ENCODE peak calls at places on chromosomes 11 and 22, in four cellular contexts. A, S, C and Y are unnamed samples.

GRCh38 chr11:64086263-64086938 is 50.7 kb downstream of the FLRT1 start:
- DNase-seq in S (no peak), A (peak; percentile 40), C (no peak), Y (no peak)

GRCh38 chr11:7524831-7525230 is 11.0 kb downstream of the PPFIBP2 start:
- DNase-seq in C (no peak), A (no peak), S (no peak), Y (no peak)

GRCh38 chr11:7501894-7502293 is 11.9 kb upstream of the PPFIBP2 start:
- DNase-seq in S (no peak), C (no peak), A (no peak), Y (no peak)

GRCh38 chr22:49235463-49236300 is 592.0 kb downstream of the BRD1 start:
- DNase-seq in A (no peak), S (peak; percentile 4), C (no peak), Y (no peak)

GRCh38 chr11:134514354-134514951 is 102.4 kb upstream of the B3GAT1 start:
- DNase-seq in A (no peak), S (no peak), C (no peak), Y (no peak)

GRCh38 chr22:44426981-44427380 is 71.1 kb downstream of the RTL6 start:
- DNase-seq in C (no peak), A (no peak), S (no peak), Y (peak; percentile 20)

GRCh38 chr11:12724301-12725046 is 50.3 kb downstream of the TEAD1 start:
- DNase-seq in A (peak; percentile 41), S (peak; percentile 87), C (no peak), Y (peak; percentile 70)

GRCh38 chr11:128694618-128695481 is 978 bp downstream of the FLI1 start:
- DNase-seq in S (no peak), A (peak; percentile 49), C (no peak), Y (peak; percentile 80)

GRCh38 chr11:84673753-84674152 is 953.4 kb downstream of the DLG2 start:
- DNase-seq in A (no peak), S (no peak), C (no peak), Y (no peak)

GRCh38 chr22:30078320-30079311 is 1.6 kb upstream of the HORMAD2 start:
- DNase-seq in C (peak; percentile 11), S (no peak), A (no peak), Y (no peak)

GRCh38 chr22:30079952-30080533 is at the start of gene HORMAD2:
- DNase-seq in S (no peak), A (peak; percentile 9), C (no peak), Y (no peak)

GRCh38 chr22:30074994-30075393 is 5.3 kb upstream of the HORMAD2 start:
- DNase-seq in S (no peak), C (no peak), A (no peak), Y (no peak)

GRCh38 chr22:30074147-30074546 is 6.1 kb upstream of the HORMAD2 start:
- DNase-seq in A (no peak), S (no peak), C (no peak), Y (no peak)

DNA sequence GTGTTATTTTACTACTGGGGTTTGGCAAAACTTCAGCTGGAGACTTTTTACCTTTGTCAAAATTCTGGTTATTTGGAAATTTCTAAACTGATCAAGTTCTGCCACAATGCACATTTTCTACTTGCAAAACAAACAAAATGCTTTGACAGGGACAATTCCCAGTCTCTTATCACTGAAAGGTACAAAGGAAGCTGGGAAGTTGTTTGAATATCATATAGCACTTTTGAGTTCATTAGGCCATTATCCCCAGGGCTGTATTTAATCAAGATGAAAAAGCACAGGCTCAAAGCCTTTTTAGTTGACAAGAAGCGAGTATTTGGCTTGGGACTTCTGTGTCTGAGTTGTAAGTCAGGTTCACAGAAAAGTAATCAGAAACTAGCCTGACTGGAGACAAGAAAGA is 3.0 kb upstream of the HORMAD2 start:
- DNase-seq in A (no peak), S (no peak), C (no peak), Y (no peak)
- H3K27ac ChIP-seq in A (no peak overlapping the region), S (no peak overlapping the region), C (no peak overlapping the region), Y (no peak overlapping the region)

GRCh38 chr11:59767212-59767611 is 12.0 kb downstream of the STX3 start:
- DNase-seq in A (no peak), S (no peak), C (peak; percentile 43), Y (no peak)
- H3K4me1 ChIP-seq in A (peaks cover 85% of the 10 kb centered on the region), S (no peaks in the 10 kb centered on the region), C (peaks cover 31% of the 10 kb centered on the region), Y (no peaks in the 10 kb centered on the region)

GRCh38 chr11:131704682-131705081 is 334.3 kb downstream of the NTM start:
- DNase-seq in S (no peak), A (no peak), C (no peak), Y (no peak)
- H3K27ac ChIP-seq in S (no peak overlapping the region), A (no peak overlapping the region), C (no peak overlapping the region), Y (no peak overlapping the region)

DNA sequence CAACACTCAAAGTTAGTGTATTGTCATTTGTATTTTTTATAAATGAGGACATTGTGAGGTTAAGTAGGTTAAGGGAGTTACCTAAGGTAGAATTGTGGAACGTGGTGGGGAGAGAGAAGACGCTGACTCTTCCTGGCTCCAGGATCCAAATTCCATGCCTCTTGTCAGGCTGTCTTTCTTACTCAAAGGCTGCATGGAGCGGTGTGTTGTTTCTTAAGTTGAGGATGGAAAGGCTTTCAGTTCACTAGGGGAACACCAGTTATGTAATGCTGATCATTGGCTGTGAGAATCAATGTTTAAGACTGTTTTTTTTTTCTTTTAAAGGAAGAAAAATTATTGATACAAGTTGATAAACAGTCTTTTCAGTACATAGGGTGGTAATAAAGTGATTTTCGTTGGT is 2.9 kb downstream of the UBE2L3 start:
- DNase-seq in S (no peak), C (no peak), A (no peak), Y (no peak)
- H3K4me1 ChIP-seq in S (peaks cover 21% of the 10 kb centered on the region), C (peaks cover 48% of the 10 kb centered on the region), A (peaks cover 65% of the 10 kb centered on the region), Y (no peaks in the 10 kb centered on the region)

DNA sequence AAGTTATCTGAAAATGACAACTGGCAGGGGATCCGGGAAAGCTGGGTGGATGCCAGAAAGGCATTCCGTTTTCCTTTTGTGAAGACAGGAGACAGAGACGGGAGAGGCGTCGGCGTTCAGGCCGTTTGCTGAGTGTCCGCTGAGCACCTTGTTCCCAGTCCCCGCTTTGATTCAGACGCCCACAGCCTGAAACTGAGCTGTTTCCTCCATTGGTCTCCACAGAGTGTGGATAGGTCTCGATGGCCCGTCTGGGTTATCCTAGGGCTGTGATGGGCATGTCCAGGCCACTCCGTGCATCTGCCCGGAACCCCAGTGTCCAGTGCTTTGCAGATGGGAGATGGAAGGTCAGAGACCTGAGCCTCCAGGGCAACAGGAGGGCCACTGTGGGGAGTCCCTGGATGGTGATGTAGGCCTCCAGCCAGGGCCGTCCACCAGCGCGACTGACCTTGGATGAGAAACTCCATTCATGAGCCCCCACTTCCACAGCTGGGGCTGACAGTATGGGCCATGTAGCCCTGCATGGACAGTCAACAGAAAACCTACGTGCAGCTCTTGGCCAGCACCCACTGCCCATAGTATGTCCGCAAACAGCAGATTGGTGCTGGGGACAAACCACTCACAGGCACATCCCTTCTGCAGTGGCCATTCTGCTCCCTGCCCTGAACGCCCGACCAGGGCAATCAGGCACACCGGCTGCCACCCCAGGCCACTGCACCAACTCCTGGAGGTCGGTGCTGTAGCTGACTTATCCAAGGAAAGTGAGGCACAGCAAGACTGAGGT is 11.6 kb downstream of the MRGPRF start:
- DNase-seq in S (no peak), A (no peak), C (no peak), Y (peak; percentile 72)
- H3K27ac ChIP-seq in S (peak overlapping the region; percentile 60), A (no peak overlapping the region), C (no peak overlapping the region), Y (peak overlapping the region; percentile 88)

GRCh38 chr11:725624-726202 is 19.7 kb downstream of the EPS8L2 start:
- DNase-seq in A (no peak), S (no peak), C (no peak), Y (no peak)

GRCh38 chr11:723120-723883 is 17.3 kb downstream of the EPS8L2 start:
- DNase-seq in A (no peak), C (peak; percentile 59), S (no peak), Y (no peak)

GRCh38 chr11:721913-722811 is 16.1 kb downstream of the EPS8L2 start:
- DNase-seq in A (no peak), C (peak; percentile 55), S (no peak), Y (peak; percentile 66)

GRCh38 chr11:724733-725386 is 18.8 kb downstream of the EPS8L2 start:
- DNase-seq in C (no peak), S (no peak), A (no peak), Y (no peak)

DNA sequence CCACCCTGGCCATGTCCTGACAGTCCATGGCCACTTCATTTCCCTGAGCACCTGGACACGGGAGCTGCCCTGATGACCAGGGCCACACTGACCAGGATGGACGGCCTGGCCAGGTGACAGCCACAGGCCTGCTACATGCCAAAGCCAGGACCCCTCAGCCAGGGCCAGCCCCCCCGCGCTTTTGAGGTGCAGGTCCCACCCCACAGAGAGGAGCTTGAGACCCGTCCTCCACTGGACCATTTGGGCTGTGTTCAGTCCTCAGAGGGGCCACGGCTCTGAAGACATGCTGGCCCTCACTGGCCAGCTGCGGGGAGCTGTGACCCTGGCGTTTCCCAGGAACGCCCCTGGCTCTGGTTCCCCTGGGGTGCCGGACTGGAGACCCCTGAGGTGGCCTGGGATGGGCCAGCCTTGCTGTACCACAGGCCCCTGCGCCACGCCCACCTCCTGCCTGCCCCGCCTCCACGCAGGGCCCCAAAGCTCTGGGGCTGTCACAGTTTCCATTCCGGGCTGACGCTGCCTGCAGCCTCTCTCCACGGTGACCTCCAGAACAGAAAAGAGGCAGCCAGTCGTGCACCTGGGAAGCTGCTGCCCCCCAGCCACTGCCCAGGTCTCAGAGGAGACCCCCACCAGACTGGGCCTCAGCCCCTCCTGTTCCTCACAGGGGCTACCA is 18.2 kb downstream of the EPS8L2 start:
- DNase-seq in C (no peak), S (no peak), A (no peak), Y (no peak)
- H3K4me1 ChIP-seq in C (peaks cover 19% of the 10 kb centered on the region), S (peaks cover 13% of the 10 kb centered on the region), A (peaks cover 64% of the 10 kb centered on the region), Y (no peaks in the 10 kb centered on the region)

DNA sequence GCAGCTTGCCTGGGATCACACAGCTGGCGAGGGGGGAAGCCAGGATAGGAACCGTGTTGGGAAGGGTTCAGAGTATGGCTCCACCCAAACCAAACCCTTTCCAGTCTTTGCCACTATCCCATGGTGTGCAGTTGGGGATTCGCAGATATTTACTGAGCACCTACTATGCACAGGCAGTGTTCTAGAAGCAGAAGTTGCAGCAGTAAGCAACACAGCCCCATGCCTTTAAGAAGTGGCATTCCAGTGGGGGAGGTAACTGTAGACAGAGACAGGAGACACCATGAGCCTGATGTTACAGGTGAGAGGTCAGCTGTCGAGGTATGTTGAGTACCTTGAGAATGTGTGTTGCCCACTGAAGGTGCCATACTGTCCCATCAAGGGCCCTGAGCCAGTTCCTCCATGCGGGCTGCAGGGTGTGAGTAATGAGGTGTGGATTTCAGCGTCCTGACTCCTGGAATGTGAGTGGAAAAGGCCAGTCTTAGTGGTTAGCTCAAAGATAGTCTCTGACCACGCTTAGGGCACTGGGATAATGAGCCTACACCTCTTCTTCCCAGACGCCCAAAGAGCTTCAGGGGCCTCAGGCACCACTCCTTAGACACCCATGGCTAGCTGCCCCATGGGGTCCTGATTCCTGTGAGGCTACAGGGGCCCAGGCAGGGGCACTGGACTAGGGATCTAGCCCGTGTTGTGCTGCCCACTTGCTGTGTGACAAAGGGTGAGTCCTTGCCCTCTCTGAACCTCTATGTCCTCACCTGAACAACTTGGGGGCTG is 71.8 kb upstream of the TP53I11 start:
- DNase-seq in S (no peak), A (no peak), C (no peak), Y (no peak)
- H3K27ac ChIP-seq in S (no peak overlapping the region), A (peak overlapping the region; percentile 83), C (no peak overlapping the region), Y (no peak overlapping the region)

GRCh38 chr11:96021901-96022650 is 98.2 kb upstream of the MTMR2 start:
- DNase-seq in C (no peak), A (no peak), S (no peak), Y (no peak)
- H3K4me1 ChIP-seq in C (no peaks in the 10 kb centered on the region), A (no peaks in the 10 kb centered on the region), S (no peaks in the 10 kb centered on the region), Y (no peaks in the 10 kb centered on the region)